ENCODE peak calls at places on chromosomes 5 and 9, in four cellular contexts. O, C, H and M are unnamed samples.

GRCh38 chr9:84239341-84239740 is 101.2 kb downstream of the SLC28A3 start:
- DNase-seq in O (no peak), C (no peak), H (no peak), M (no peak)

GRCh38 chr5:92435781-92436180 is 1052.7 kb upstream of the ARRDC3 start:
- DNase-seq in H (no peak), O (no peak), C (no peak), M (no peak)

GRCh38 chr5:958701-959571 is 49.7 kb upstream of the NKD2 start:
- DNase-seq in O (no peak), H (peak), C (peak), M (no peak)

GRCh38 chr5:126658526-126658925 is 57.8 kb downstream of the PHAX start:
- DNase-seq in C (no peak), H (no peak), O (no peak), M (no peak)

GRCh38 chr9:120985759-120986353 is 59.3 kb upstream of the TRAF1 start:
- DNase-seq in O (peak), H (no peak), C (no peak), M (peak)

GRCh38 chr9:105712773-105713172 is 18.4 kb downstream of the TMEM38B start:
- DNase-seq in C (no peak), H (no peak), O (no peak), M (no peak)

GRCh38 chr5:35665066-35665465 is 47.4 kb downstream of the SPEF2 start:
- DNase-seq in H (no peak), O (no peak), C (no peak), M (no peak)

GRCh38 chr5:74517700-74518099 is 122.8 kb downstream of the ENC1 start:
- DNase-seq in H (no peak), O (no peak), C (no peak), M (no peak)

GRCh38 chr5:123670981-123671557 is 159.1 kb downstream of the CSNK1G3 start:
- DNase-seq in C (peak), O (peak), H (peak), M (peak)

GRCh38 chr5:123672067-123672466 is 160.1 kb downstream of the CSNK1G3 start:
- DNase-seq in C (no peak), H (no peak), O (no peak), M (no peak)

DNA sequence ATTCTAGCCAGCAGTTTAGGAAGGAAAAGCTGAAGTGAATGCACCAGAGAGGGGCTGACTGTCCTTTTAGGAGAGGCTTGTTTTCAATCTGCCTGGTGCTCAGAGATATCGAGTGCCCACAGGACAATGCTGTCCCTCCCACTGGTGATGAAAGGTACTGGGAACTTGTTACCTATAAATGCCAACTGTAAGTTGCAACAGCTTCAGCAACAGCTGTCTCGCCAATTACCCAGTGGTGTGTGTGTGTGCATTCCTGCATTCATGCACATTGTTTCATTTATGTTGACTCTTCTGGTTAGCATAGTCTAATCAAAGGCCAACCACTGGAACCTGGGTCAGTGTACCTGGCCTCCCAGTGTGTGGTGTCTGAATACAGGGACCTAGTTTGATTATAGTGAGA is 161.1 kb downstream of the CSNK1G3 start:
- DNase-seq in C (no peak), H (no peak), O (no peak), M (no peak)
- TF ChIP-seq CTCF in C (no peak), H (no peak), O (no peak), M (no peak)

DNA sequence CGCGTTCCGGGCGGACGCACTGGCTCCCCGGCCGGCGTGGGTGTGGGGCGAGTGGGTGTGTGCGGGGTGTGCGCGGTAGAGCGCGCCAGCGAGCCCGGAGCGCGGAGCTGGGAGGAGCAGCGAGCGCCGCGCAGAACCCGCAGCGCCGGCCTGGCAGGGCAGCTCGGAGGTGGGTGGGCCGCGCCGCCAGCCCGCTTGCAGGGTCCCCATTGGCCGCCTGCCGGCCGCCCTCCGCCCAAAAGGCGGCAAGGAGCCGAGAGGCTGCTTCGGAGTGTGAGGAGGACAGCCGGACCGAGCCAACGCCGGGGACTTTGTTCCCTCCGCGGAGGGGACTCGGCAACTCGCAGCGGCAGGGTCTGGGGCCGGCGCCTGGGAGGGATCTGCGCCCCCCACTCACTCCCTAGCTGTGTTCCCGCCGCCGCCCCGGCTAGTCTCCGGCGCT is at the start of gene DAPK1:
- DNase-seq in C (peak), H (peak), O (peak), M (peak)
- TF ChIP-seq CTCF in C (no peak), H (no peak), O (peak), M (no peak)

DNA sequence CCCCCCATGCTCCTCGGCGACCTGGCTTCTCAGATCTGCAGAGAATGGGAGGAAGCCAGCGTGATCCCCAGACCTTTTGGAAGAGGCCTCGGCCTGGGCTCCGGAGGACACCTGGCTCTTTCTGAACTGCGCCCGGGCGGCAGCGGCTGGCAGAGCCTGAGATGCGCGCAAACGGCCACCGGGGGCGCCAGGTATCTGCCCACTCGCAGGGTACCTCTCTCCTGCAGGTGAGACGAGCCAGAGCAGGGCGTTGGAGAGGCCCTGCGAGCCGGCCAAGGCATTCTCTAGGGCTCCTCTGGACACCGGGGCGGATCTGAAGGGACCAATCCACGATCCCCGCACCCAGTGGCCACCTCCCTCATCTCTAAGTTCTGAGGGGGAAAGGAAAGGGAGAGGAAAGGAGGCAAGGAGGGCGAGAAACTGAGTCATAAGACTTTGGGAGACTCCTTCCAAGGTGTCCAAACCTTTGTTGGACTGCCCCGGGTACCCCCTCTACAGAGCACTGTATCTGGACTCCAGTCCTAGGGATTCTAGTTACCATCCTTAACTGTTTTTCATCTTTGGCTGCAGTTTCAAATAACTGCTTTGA is 55.0 kb upstream of the SLC46A2 start:
- DNase-seq in H (no peak), C (no peak), O (no peak), M (no peak)
- TF ChIP-seq CTCF in H (no peak), C (no peak), O (peak), M (no peak)

DNA sequence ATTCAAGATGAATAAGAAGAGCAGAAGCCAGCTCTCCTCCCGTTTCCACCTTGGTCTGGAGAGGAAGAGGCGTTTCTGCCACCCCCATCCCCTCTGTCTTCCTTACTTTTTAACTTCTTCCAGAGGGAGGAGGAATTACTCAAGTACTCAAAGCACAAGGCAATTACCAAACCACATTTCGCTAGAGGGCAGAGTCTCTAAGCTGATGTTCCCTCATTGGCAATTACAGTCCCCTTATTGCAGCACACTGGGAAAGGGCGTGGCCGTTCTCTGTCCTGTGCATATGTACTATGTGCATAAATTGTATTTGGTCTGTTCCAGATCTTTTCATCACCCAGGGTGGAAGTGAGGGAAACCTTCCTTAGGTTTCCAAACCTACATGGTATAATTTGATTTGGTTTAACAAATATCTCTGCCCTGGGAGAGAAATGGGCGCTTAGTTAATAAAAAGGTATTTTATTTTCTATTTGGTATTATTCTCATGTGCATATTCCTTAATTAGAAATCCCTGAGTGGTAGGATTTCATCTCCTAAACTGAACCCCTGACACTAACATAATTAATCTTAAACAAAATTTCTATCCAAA is 29.8 kb upstream of the ALDOB start:
- DNase-seq in O (no peak), H (no peak), C (no peak), M (no peak)
- TF ChIP-seq CTCF in O (no peak), H (peak), C (peak), M (no peak)